ENCODE peak calls at places on chromosomes 12 and 14, in five cellular contexts. T is HT-29; P is NAMALWA; A is lower lobe of right lung; Q is stimulated activated naive CD8-positive, alpha-beta T cell treated with anti-CD3 and anti-CD28 coated beads, Interleukin-15, Interleukin-2, amounts not matched to agents 100 U/mL and 50 U/mL, for 24 hours. M is an unnamed sample.

GRCh38 chr14:58763210-58763609 is 125.4 kb downstream of the DACT1 start:
- DNase-seq in T (no peak), P (no peak), A (no peak), Q (no peak), M (no peak)

GRCh38 chr12:22687677-22688076 is 62.7 kb downstream of the ETNK1 start:
- DNase-seq in T (no peak), P (peak), A (no peak), Q (no peak), M (no peak)

GRCh38 chr12:52713960-52714886 is 10.9 kb upstream of the KRT77 start:
- DNase-seq in T (no peak), P (no peak), A (no peak), Q (peak), M (no peak)

GRCh38 chr12:119748512-119748911 is 80.6 kb downstream of the PRKAB1 start:
- DNase-seq in T (no peak), P (no peak), A (no peak), Q (no peak), M (no peak)

GRCh38 chr12:6772729-6773661 is 675 bp downstream of the LAG3 start:
- DNase-seq in T (no peak), P (no peak), A (no peak), Q (no peak), M (no peak)

GRCh38 chr12:5010130-5010529 is 33.5 kb upstream of the KCNA5 start:
- DNase-seq in T (no peak), P (no peak), A (no peak), Q (no peak), M (no peak)

GRCh38 chr14:64645220-64645891 is 58.9 kb upstream of the PLEKHG3 start:
- DNase-seq in T (no peak), P (no peak), A (no peak), Q (no peak), M (no peak)

GRCh38 chr14:29799718-29800117 is 127.9 kb downstream of the PRKD1 start:
- DNase-seq in T (no peak), P (peak), A (no peak), Q (no peak), M (no peak)

GRCh38 chr14:61536661-61537566 is 158.4 kb upstream of the HIF1A start:
- DNase-seq in T (no peak), P (no peak), A (no peak), Q (no peak), M (no peak)

GRCh38 chr12:11765421-11765816 is 115.9 kb downstream of the ETV6 start:
- DNase-seq in T (no peak), P (no peak), A (no peak), Q (no peak), M (no peak)

GRCh38 chr14:35353409-35354172 is 51.0 kb downstream of the NFKBIA start:
- DNase-seq in T (no peak), P (no peak), A (peak), Q (no peak), M (no peak)